ENCODE peak calls at places on chromosome 19, in seven cellular contexts. C, H, A, S, E, J and U are unnamed samples.

GRCh38 chr19:54464044-54464623 is 556 bp upstream of the LENG9 start:
- DNase-seq in C (peak; percentile 95), H (peak; percentile 49), A (peak; percentile 99), S (peak; percentile 83), E (peak; percentile 71), J (peak; percentile 85), U (peak; percentile 90)

GRCh38 chr19:10551698-10552301 is 8.1 kb downstream of the ATG4D start:
- DNase-seq in C (no peak), H (no peak), A (peak; percentile 77), S (no peak), E (no peak), J (no peak), U (no peak)

GRCh38 chr19:3136684-3137055 is 837 bp downstream of the GNA15 start:
- DNase-seq in C (peak; percentile 57), H (no peak), A (no peak), S (no peak), E (no peak), J (no peak), U (no peak)

GRCh38 chr19:11035441-11036377 is 53.6 kb upstream of the LDLR start:
- DNase-seq in C (peak; percentile 96), H (peak; percentile 74), A (peak; percentile 95), S (peak; percentile 94), E (peak; percentile 74), J (peak; percentile 92), U (peak; percentile 97)

GRCh38 chr19:49591731-49592485 is 926 bp downstream of the PRR12 start:
- DNase-seq in C (no peak), H (peak; percentile 26), A (peak; percentile 64), S (no peak), E (no peak), J (no peak), U (no peak)

GRCh38 chr19:1674293-1674679 is 21.9 kb upstream of the TCF3 start:
- DNase-seq in C (no peak), H (no peak), A (no peak), S (no peak), E (no peak), J (no peak), U (no peak)

GRCh38 chr19:44585371-44586141 is 27.8 kb upstream of the IGSF23 start:
- DNase-seq in C (no peak), H (peak; percentile 53), A (no peak), S (no peak), E (no peak), J (no peak), U (no peak)

GRCh38 chr19:16605552-16605951 is 22.5 kb downstream of the MED26 start:
- DNase-seq in C (peak; percentile 83), H (no peak), A (no peak), S (no peak), E (no peak), J (no peak), U (no peak)

GRCh38 chr19:49136771-49137171 is 17.4 kb downstream of the PPFIA3 start:
- DNase-seq in C (no peak), H (peak; percentile 50), A (no peak), S (no peak), E (no peak), J (no peak), U (no peak)

GRCh38 chr19:31271569-31271911 is 77.7 kb downstream of the TSHZ3 start:
- DNase-seq in C (peak; percentile 43), H (no peak), A (no peak), S (no peak), E (no peak), J (no peak), U (no peak)

GRCh38 chr19:44576843-44577565 is 36.4 kb upstream of the IGSF23 start:
- DNase-seq in C (no peak), H (peak; percentile 20), A (peak; percentile 62), S (no peak), E (no peak), J (no peak), U (no peak)

GRCh38 chr19:15297416-15298224 is 34.7 kb downstream of the BRD4 start:
- DNase-seq in C (no peak), H (peak; percentile 83), A (peak; percentile 69), S (no peak), E (no peak), J (no peak), U (no peak)

GRCh38 chr19:58086825-58087710 is 11.0 kb downstream of the ZSCAN18 start:
- DNase-seq in C (peak; percentile 69), H (no peak), A (no peak), S (no peak), E (no peak), J (no peak), U (no peak)

GRCh38 chr19:35306473-35307246 is 14.7 kb downstream of the MAG start:
- DNase-seq in C (no peak), H (no peak), A (peak; percentile 52), S (no peak), E (no peak), J (peak; percentile 50), U (no peak)

GRCh38 chr19:29525901-29526729 is at the start of gene VSTM2B:
- DNase-seq in C (peak; percentile 91), H (no peak), A (no peak), S (no peak), E (no peak), J (no peak), U (no peak)

GRCh38 chr19:13872695-13873389 is 4.1 kb upstream of the NANOS3 start:
- DNase-seq in C (no peak), H (no peak), A (peak; percentile 38), S (no peak), E (no peak), J (peak; percentile 65), U (no peak)

GRCh38 chr19:4066682-4067395 is at the start of gene ZBTB7A:
- DNase-seq in C (peak; percentile 96), H (peak; percentile 61), A (peak; percentile 69), S (peak; percentile 92), E (no peak), J (peak; percentile 77), U (peak; percentile 93)

GRCh38 chr19:51599084-51599483 is 28.0 kb downstream of the ZNF175 start:
- DNase-seq in C (no peak), H (no peak), A (no peak), S (no peak), E (no peak), J (no peak), U (no peak)

GRCh38 chr19:55382013-55382412 is 2.1 kb downstream of the TMEM238 start:
- DNase-seq in C (no peak), H (no peak), A (no peak), S (no peak), E (no peak), J (no peak), U (no peak)

GRCh38 chr19:29287061-29287460 is 74.1 kb upstream of the UQCRFS1 start:
- DNase-seq in C (no peak), H (no peak), A (no peak), S (no peak), E (no peak), J (no peak), U (no peak)

GRCh38 chr19:41294393-41294792 is 15.6 kb upstream of the CCDC97 start:
- DNase-seq in C (no peak), H (no peak), A (no peak), S (no peak), E (no peak), J (no peak), U (peak; percentile 57)

GRCh38 chr19:28744943-28745342 is 468.0 kb downstream of the UQCRFS1 start:
- DNase-seq in C (no peak), H (no peak), A (no peak), S (no peak), E (no peak), J (no peak), U (no peak)

GRCh38 chr19:20151617-20152145 is 15.3 kb upstream of the ZNF486 start:
- DNase-seq in C (no peak), H (no peak), A (no peak), S (no peak), E (no peak), J (no peak), U (no peak)

GRCh38 chr19:41785653-41786052 is 10.7 kb upstream of the CEACAM3 start:
- DNase-seq in C (no peak), H (peak; percentile 65), A (peak; percentile 86), S (peak; percentile 30), E (peak; percentile 51), J (peak; percentile 83), U (peak; percentile 63)

GRCh38 chr19:41445575-41445974 is 2.6 kb downstream of the ERICH4 start:
- DNase-seq in C (peak; percentile 39), H (no peak), A (no peak), S (no peak), E (no peak), J (no peak), U (no peak)

GRCh38 chr19:35846038-35846668 is 6.2 kb downstream of the NPHS1 start:
- DNase-seq in C (no peak), H (no peak), A (no peak), S (no peak), E (no peak), J (no peak), U (no peak)

GRCh38 chr19:4879041-4879440 is 11.6 kb upstream of the PLIN3 start:
- DNase-seq in C (no peak), H (no peak), A (no peak), S (no peak), E (no peak), J (no peak), U (no peak)

GRCh38 chr19:1035998-1036621 is 3.8 kb upstream of the ABCA7 start:
- DNase-seq in C (no peak), H (no peak), A (no peak), S (no peak), E (no peak), J (no peak), U (no peak)

GRCh38 chr19:15251749-15252397 is 19.6 kb upstream of the EPHX3 start:
- DNase-seq in C (peak; percentile 92), H (peak; percentile 96), A (no peak), S (peak; percentile 90), E (no peak), J (no peak), U (peak; percentile 93)

GRCh38 chr19:1736916-1737315 is 16.4 kb upstream of the ONECUT3 start:
- DNase-seq in C (no peak), H (no peak), A (no peak), S (no peak), E (no peak), J (no peak), U (no peak)

GRCh38 chr19:2440515-2440914 is 13.1 kb upstream of the TIMM13 start:
- DNase-seq in C (no peak), H (no peak), A (no peak), S (no peak), E (no peak), J (no peak), U (no peak)